ENCODE peak calls at places on chromosomes 4 and X, in seven cellular contexts. H is left ventricle myocardium inferior, Z is GM23338, U is WTC11, P is lower leg skin, R is mucosa of descending colon, X is A673. N is an unnamed sample.

GRCh38 chrX:46216406-46216805 is 328.8 kb downstream of the ZNF674 start:
- DNase-seq in H (no peak), Z (no peak), U (no peak), P (no peak), R (no peak), X (no peak), N (no peak)

GRCh38 chr4:146243141-146243882 is 29.0 kb downstream of the REELD1 start:
- DNase-seq in H (peak), Z (peak), U (peak), P (no peak), R (peak), X (peak), N (no peak)

GRCh38 chr4:54526560-54526959 is 131.2 kb upstream of the KIT start:
- DNase-seq in H (no peak), Z (no peak), U (no peak), P (no peak), R (no peak), X (no peak), N (no peak)

GRCh38 chr4:156230151-156230550 is 276.5 kb upstream of the CTSO start:
- DNase-seq in H (no peak), Z (no peak), U (no peak), P (no peak), R (no peak), X (no peak), N (no peak)

GRCh38 chrX:1006156-1006730 is 206.2 kb downstream of the CRLF2 start:
- DNase-seq in H (no peak), Z (no peak), U (no peak), P (no peak), R (no peak), X (no peak), N (no peak)

GRCh38 chr4:504076-504475 is 5.1 kb downstream of the PIGG start:
- DNase-seq in H (no peak), Z (no peak), U (no peak), P (no peak), R (no peak), X (no peak), N (no peak)

GRCh38 chr4:169286562-169287301 is 16.0 kb upstream of the SH3RF1 start:
- DNase-seq in H (no peak), Z (peak), U (peak), P (no peak), R (no peak), X (no peak), N (no peak)

GRCh38 chr4:152500798-152501434 is 35.0 kb downstream of the FBXW7 start:
- DNase-seq in H (no peak), Z (peak), U (peak), P (peak), R (no peak), X (peak), N (no peak)

GRCh38 chr4:48938831-48939230 is 32.3 kb upstream of the OCIAD2 start:
- DNase-seq in H (no peak), Z (no peak), U (no peak), P (no peak), R (no peak), X (no peak), N (no peak)

GRCh38 chrX:120753413-120754251 is 122.0 kb downstream of the CT47B1 start:
- DNase-seq in H (no peak), Z (no peak), U (no peak), P (no peak), R (no peak), X (no peak), N (no peak)

GRCh38 chr4:81405900-81406401 is 65.8 kb downstream of the RASGEF1B start:
- DNase-seq in H (no peak), Z (peak), U (no peak), P (no peak), R (no peak), X (peak), N (no peak)

GRCh38 chr4:150794706-150795105 is 212.8 kb downstream of the MAB21L2 start:
- DNase-seq in H (no peak), Z (no peak), U (no peak), P (no peak), R (no peak), X (no peak), N (no peak)

GRCh38 chr4:150801833-150802232 is 213.3 kb downstream of the LRBA start:
- DNase-seq in H (no peak), Z (no peak), U (no peak), P (no peak), R (no peak), X (no peak), N (no peak)

GRCh38 chr4:150799207-150799606 is 215.9 kb downstream of the LRBA start:
- DNase-seq in H (no peak), Z (peak), U (no peak), P (no peak), R (no peak), X (peak), N (no peak)
- TF ChIP-seq CTCF in H (no peak), Z (peak), U (no peak), P (no peak), R (no peak), X (peak), N (no peak)

DNA sequence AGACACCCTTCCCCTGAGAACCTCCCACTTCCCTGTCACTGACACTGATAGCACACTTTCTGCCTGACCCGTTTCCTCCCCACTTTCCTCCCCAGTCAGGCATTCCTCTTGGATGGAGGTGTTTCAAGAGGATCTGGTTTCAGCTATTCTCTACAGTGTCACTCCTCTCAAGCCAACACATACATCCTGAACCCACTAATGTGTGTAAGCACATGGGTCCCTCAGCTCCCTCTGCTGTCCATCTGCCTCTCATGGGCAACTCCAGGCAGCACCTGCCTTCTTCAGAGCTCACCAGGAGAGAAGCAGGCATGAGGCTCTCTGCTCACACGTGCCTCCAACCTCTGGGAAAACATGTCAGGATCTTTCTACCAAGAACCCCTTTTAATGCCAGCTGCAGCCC is 207.6 kb downstream of the NAF1 start:
- DNase-seq in H (no peak), Z (peak), U (peak), P (no peak), R (no peak), X (peak), N (no peak)
- TF ChIP-seq CTCF in H (peak), Z (peak), U (no peak), P (no peak), R (no peak), X (peak), N (no peak)

DNA sequence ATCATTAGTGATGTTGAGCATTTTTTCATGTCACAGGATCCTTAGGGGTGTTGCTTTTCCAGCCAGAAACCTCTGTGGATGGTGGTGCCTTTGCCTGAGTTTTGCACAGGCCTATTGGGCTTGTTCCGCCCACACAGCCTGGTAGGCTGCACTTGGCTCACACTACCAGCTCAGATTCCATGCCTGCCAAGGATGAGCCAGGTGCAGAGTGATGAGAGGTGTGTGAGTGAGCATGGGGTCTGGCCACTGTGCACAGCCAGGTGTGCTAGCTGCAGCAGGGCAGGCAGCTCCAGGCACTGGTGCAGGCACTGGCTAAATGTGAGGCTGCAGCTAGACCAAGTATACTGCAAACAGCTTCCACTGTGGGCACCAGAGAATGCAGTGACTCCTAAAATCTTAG is 341.6 kb downstream of the FSTL5 start:
- DNase-seq in H (no peak), Z (no peak), U (no peak), P (no peak), R (no peak), X (no peak), N (no peak)
- TF ChIP-seq CTCF in H (no peak), Z (no peak), U (no peak), P (no peak), R (no peak), X (no peak), N (no peak)

DNA sequence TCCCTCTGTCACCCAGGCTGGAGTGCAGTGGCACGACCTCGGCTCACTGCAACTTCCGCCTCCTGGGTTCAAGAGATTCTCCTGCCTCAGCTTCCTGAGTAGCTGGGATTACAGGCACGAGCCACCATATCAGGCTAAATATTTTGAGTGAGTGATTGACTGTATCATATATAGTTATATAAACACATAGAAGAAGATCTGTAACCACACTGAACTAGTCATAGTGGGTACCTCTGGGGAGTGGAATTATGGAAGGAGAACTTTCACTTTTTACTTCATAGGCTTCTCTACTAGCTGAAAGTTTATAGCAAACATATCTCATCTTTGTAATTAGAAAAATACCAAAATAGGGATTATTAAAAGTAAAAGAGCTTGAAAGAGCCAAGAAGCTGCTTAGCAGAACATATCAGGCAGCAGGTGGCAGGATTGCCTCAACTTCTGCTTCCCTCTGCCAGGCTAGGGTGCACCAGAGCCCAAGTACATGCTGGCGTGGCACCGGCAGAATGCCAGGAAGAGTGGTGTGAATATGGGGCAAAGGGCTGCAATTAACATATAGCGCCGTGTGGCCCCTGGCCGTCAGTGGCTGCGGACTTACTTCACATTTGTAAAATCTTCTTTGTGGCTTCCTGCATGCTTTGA is 39.5 kb upstream of the CD40LG start:
- DNase-seq in H (peak), Z (peak), U (peak), P (peak), R (peak), X (peak), N (no peak)
- TF ChIP-seq CTCF in H (peak), Z (peak), U (no peak), P (no peak), R (no peak), X (peak), N (no peak)

DNA sequence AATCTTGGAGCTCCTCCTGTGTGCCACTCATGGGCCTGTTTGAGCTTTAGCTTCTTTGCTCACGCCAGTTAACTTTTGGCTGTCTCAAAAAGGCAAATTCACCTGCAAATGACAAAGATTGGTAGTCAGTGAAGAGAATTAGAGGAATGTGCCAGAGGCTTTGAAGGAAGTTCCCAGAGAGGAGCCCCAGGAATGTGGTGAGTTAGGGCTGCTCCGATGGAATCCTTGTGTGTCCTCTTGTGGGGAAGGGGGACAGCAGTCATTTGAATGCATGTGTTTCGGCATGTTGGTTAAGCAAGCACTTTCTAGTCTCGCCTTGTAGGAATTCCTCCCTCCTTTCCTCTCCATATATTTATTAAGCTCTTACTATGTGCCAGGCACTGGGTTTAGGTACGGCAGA is 62.9 kb downstream of the ELF4 start:
- DNase-seq in H (no peak), Z (peak), U (no peak), P (no peak), R (no peak), X (no peak), N (no peak)
- TF ChIP-seq CTCF in H (no peak), Z (no peak), U (no peak), P (no peak), R (no peak), X (no peak), N (no peak)

GRCh38 chr4:113901994-113902787 is 77.3 kb downstream of the ARSJ start:
- DNase-seq in H (no peak), Z (no peak), U (no peak), P (no peak), R (peak), X (no peak), N (no peak)
- TF ChIP-seq CTCF in H (no peak), Z (no peak), U (no peak), P (no peak), R (peak), X (no peak), N (no peak)

GRCh38 chr4:183249854-183250253 is 70.2 kb downstream of the CLDN22 start:
- DNase-seq in H (no peak), Z (peak), U (no peak), P (no peak), R (no peak), X (peak), N (no peak)
- TF ChIP-seq CTCF in H (peak), Z (peak), U (no peak), P (no peak), R (no peak), X (peak), N (no peak)

GRCh38 chrX:153647461-153648357 is 706 bp downstream of the DUSP9 start:
- DNase-seq in H (no peak), Z (no peak), U (no peak), P (no peak), R (no peak), X (no peak), N (no peak)

GRCh38 chrX:153649915-153650782 is 3.1 kb downstream of the DUSP9 start:
- DNase-seq in H (no peak), Z (no peak), U (no peak), P (no peak), R (no peak), X (no peak), N (no peak)

GRCh38 chrX:153648358-153649177 is 1.6 kb downstream of the DUSP9 start:
- DNase-seq in H (no peak), Z (no peak), U (no peak), P (no peak), R (no peak), X (no peak), N (no peak)

GRCh38 chrX:153650959-153651358 is 4.0 kb downstream of the DUSP9 start:
- DNase-seq in H (no peak), Z (no peak), U (no peak), P (no peak), R (no peak), X (no peak), N (no peak)

GRCh38 chrX:153649178-153649914 is 2.3 kb downstream of the DUSP9 start:
- DNase-seq in H (no peak), Z (peak), U (peak), P (no peak), R (peak), X (peak), N (peak)
- TF ChIP-seq CTCF in H (peak), Z (peak), U (no peak), P (no peak), R (peak), X (peak), N (peak)

GRCh38 chr4:89519771-89520170 is 212.2 kb upstream of the GPRIN3 start:
- DNase-seq in H (no peak), Z (no peak), U (no peak), P (no peak), R (no peak), X (no peak), N (no peak)
- TF ChIP-seq CTCF in H (no peak), Z (no peak), U (no peak), P (no peak), R (no peak), X (no peak), N (no peak)